ENCODE peak calls at places on chromosome 6, in four cellular contexts. W is A549, N is K562, Y is IMR-90. I is an unnamed sample.

GRCh38 chr6:81625216-81625615 is 127.3 kb downstream of the TENT5A start:
- DNase-seq in Y (peak), N (no peak), W (no peak), I (no peak)

GRCh38 chr6:158095031-158095430 is 73.0 kb downstream of the SERAC1 start:
- DNase-seq in N (no peak), Y (no peak), W (no peak), I (no peak)

GRCh38 chr6:170424634-170425126 is 118.1 kb downstream of the FAM120B start:
- DNase-seq in Y (no peak), W (no peak), N (no peak), I (no peak)

GRCh38 chr6:24905485-24905884 is 30.3 kb downstream of the RIPOR2 start:
- DNase-seq in W (no peak), N (no peak), Y (no peak), I (no peak)

GRCh38 chr6:82371799-82372508 is 8.3 kb downstream of the TPBG start:
- DNase-seq in W (no peak), N (no peak), Y (peak), I (no peak)

GRCh38 chr6:113338610-113339009 is 518.5 kb upstream of the MARCKS start:
- DNase-seq in Y (no peak), N (no peak), W (no peak), I (no peak)

GRCh38 chr6:165117806-165118205 is 191.6 kb downstream of the C6orf118 start:
- DNase-seq in W (no peak), N (no peak), Y (no peak), I (no peak)

GRCh38 chr6:137039010-137039409 is 5.8 kb downstream of the IL20RA start:
- DNase-seq in N (no peak), Y (no peak), W (no peak), I (no peak)

GRCh38 chr6:25652007-25652515 is at the start of gene SCGN:
- DNase-seq in Y (peak), N (peak), W (peak), I (peak)

GRCh38 chr6:82080767-82081166 is 166.8 kb downstream of the IBTK start:
- DNase-seq in N (no peak), Y (no peak), W (no peak), I (no peak)

GRCh38 chr6:42783177-42783875 is 1.5 kb downstream of the BICRAL start:
- DNase-seq in W (peak), N (peak), Y (peak), I (peak)

GRCh38 chr6:105873256-105873704 is 212.9 kb upstream of the PRDM1 start:
- DNase-seq in W (no peak), Y (no peak), N (no peak), I (no peak)

GRCh38 chr6:80610821-80611220 is 504.4 kb downstream of the BCKDHB start:
- DNase-seq in W (peak), N (no peak), Y (peak), I (no peak)

GRCh38 chr6:37365791-37366190 is 12.0 kb downstream of the RNF8 start:
- DNase-seq in Y (peak), N (no peak), W (no peak), I (no peak)

GRCh38 chr6:40906759-40907158 is 132.3 kb downstream of the UNC5CL start:
- DNase-seq in N (no peak), Y (no peak), W (peak), I (no peak)

GRCh38 chr6:180295-180694 is 112.0 kb upstream of the DUSP22 start:
- DNase-seq in Y (no peak), N (no peak), W (no peak), I (no peak)

GRCh38 chr6:43274916-43275597 is 23.0 kb upstream of the SLC22A7 start:
- DNase-seq in W (no peak), N (peak), Y (no peak), I (no peak)

DNA sequence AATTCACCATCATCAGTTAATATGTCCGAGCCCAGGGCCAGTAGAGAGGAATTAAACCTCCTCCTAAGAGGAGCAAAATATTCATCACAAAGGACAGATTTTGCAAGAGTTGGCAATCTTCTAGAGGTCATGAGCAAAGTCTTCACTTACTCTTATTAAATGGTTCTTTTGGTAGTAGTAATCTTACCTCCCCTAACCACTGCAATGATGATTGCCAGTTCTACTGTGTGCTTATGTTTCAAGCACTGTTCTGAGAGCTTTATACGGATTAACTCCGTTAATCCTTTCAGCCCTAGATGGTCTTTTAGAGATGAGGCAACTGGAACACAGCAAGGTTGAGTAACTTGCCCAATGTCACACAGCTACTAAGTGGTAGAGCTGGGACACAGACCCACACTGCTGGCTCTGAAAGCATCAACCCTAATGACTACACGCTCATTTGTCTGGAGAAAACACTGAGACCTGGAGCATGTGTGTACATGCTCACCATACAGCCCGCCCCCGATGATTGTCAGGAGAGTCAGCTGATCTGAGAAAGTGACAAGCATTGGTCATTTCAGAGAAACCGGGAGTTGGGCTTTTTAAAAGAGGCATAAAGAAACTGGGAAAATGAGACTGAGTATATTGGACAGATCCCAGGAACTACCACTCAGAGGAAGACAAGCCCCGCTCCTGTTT is 276.0 kb downstream of the NRN1 start:
- DNase-seq in W (no peak), Y (peak), N (no peak), I (no peak)
- TF ChIP-seq BHLHE40 in W (no peak), Y (no peak), N (no peak), I (no peak)

GRCh38 chr6:147808631-147809030 is 300.1 kb downstream of the SAMD5 start:
- DNase-seq in W (no peak), Y (no peak), N (no peak), I (no peak)
- TF ChIP-seq BHLHE40 in W (no peak), Y (no peak), N (no peak), I (no peak)

GRCh38 chr6:126672654-126673053 is 332.7 kb downstream of the CENPW start:
- DNase-seq in W (no peak), N (no peak), Y (no peak), I (no peak)
- TF ChIP-seq BHLHE40 in W (no peak), N (no peak), Y (no peak), I (no peak)

GRCh38 chr6:88761237-88762031 is 202.0 kb downstream of the RNGTT start:
- DNase-seq in Y (no peak), W (no peak), N (peak), I (no peak)
- TF ChIP-seq BHLHE40 in Y (no peak), W (no peak), N (no peak), I (no peak)

GRCh38 chr6:2695464-2696095 is 55.1 kb downstream of the MYLK4 start:
- DNase-seq in Y (peak), N (no peak), W (no peak), I (peak)
- TF ChIP-seq BHLHE40 in Y (no peak), N (no peak), W (no peak), I (no peak)

DNA sequence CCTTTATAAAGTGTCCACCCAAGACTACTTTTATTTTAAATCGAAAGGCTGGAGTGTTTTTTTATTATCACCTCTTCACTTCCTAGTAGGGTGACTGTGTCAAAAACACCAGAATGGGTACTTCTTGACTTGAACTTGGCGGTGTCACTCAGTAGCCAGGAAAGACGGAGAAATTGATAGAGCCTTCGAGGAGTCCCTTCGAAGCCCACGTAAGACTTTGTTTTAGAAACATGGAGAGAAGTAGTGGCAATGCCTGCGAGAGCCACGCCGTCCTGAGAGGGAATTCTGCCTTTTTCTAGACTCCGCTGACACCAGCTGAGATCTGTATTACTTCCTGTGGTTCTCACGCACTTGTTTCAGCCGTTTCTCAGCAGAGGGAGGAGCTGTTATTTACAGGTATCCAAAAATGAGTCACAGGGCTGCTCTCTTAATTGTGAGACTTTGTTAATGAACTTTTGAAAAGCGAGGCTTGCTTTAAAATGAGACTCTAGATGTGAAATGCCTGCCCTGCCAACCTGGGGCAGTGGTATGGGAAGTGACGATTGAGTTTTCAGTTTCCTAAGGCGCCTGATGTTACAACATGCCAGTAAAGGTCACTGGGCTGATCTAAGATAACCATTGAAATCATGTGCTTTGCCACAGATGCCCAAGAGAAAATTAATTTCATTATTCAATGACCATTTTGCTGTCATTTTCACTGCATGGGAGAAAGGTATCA is 852 bp downstream of the STX11 start:
- DNase-seq in W (no peak), N (no peak), Y (no peak), I (peak)
- TF ChIP-seq BHLHE40 in W (no peak), N (no peak), Y (no peak), I (no peak)

GRCh38 chr6:150334790-150335783 is 33.7 kb upstream of the IYD start:
- DNase-seq in N (peak), Y (peak), W (peak), I (peak)
- TF ChIP-seq BHLHE40 in N (no peak), Y (no peak), W (no peak), I (no peak)

GRCh38 chr6:109224107-109224875 is 129.0 kb downstream of the CEP57L1 start:
- DNase-seq in W (no peak), Y (no peak), N (no peak), I (no peak)
- TF ChIP-seq BHLHE40 in W (no peak), Y (no peak), N (no peak), I (no peak)

DNA sequence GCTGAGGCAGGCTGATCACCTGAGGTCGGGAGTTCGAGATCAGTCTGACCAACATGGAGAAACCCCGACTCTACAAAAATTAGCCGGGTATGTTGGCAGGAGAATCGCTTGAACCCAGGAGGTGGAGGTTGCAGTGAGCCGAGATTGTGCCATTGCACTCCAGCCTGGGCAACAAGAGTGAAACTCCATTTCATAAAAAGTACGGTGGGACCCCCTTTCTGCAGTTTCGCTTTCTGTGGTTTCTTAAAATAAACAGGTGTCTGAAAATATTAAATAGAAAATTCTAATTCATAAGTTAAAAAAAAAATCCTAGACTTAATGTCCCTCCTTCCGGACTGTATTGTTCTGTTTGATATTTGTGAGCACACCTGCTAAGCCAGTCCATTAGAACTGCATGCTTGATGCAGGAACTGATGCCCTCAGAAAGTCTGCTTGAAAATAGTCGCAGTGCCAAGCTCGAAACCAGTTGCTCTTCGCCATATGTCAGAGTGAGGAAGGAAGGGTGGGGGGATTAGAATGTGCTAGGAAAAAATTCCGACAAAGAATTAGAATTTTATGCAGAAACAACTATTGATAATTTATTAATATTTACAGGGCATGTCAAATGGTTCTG is 85.9 kb downstream of the JARID2 start:
- DNase-seq in Y (no peak), W (no peak), N (no peak), I (no peak)
- TF ChIP-seq BHLHE40 in Y (no peak), W (no peak), N (no peak), I (no peak)

I was measured in HEK293T.